ENCODE peak calls at places on chromosomes 12 and 14, in nine cellular contexts. Z, X, Q, U, N, O, Y, D and P are unnamed samples.
A peak's percentile ranks its signal among the peaks of the same experiment; 100 is the strongest.

GRCh38 chr14:90717916-90718315 is 98.3 kb downstream of the TTC7B start:
- DNase-seq in Z (no peak), X (no peak), Q (no peak), U (no peak), N (no peak), O (no peak), Y (peak; percentile 90), D (no peak), P (peak; percentile 69)

GRCh38 chr12:24933694-24934407 is 15.1 kb downstream of the BCAT1 start:
- DNase-seq in Z (no peak), X (no peak), Q (no peak), U (no peak), N (no peak), O (no peak), Y (no peak), D (no peak), P (no peak)

GRCh38 chr12:68175566-68176033 is 16.1 kb upstream of the IFNG start:
- DNase-seq in Z (no peak), X (no peak), Q (no peak), U (no peak), N (no peak), O (peak; percentile 76), Y (no peak), D (no peak), P (no peak)

GRCh38 chr14:95006479-95006878 is 150.8 kb downstream of the DICER1 start:
- DNase-seq in Z (no peak), X (no peak), Q (no peak), U (no peak), N (no peak), O (no peak), Y (no peak), D (no peak), P (no peak)

GRCh38 chr12:24728366-24728765 is 220.5 kb downstream of the BCAT1 start:
- DNase-seq in Z (no peak), X (no peak), Q (no peak), U (no peak), N (no peak), O (peak; percentile 55), Y (peak; percentile 57), D (no peak), P (peak; percentile 51)

GRCh38 chr12:30797689-30798088 is 42.9 kb upstream of the CAPRIN2 start:
- DNase-seq in Z (no peak), X (no peak), Q (no peak), U (no peak), N (no peak), O (no peak), Y (no peak), D (no peak), P (peak; percentile 5)

GRCh38 chr14:69268763-69269162 is 8.8 kb downstream of the GALNT16 start:
- DNase-seq in Z (no peak), X (no peak), Q (no peak), U (no peak), N (no peak), O (no peak), Y (peak; percentile 54), D (no peak), P (peak; percentile 20)

GRCh38 chr12:96241484-96242256 is 47.5 kb downstream of the ELK3 start:
- DNase-seq in Z (no peak), X (no peak), Q (peak; percentile 71), U (no peak), N (peak; percentile 51), O (no peak), Y (peak; percentile 72), D (no peak), P (peak; percentile 70)

GRCh38 chr12:115160290-115161108 is 476.5 kb upstream of the TBX3 start:
- DNase-seq in Z (no peak), X (no peak), Q (no peak), U (no peak), N (no peak), O (no peak), Y (no peak), D (no peak), P (no peak)

GRCh38 chr12:116803018-116803736 is 65.1 kb downstream of the RNFT2 start:
- DNase-seq in Z (no peak), X (no peak), Q (no peak), U (no peak), N (no peak), O (peak; percentile 59), Y (no peak), D (no peak), P (no peak)

GRCh38 chr12:56687225-56688128 is 607 bp downstream of the PTGES3 start:
- DNase-seq in Z (peak; percentile 76), X (peak; percentile 87), Q (peak; percentile 90), U (no peak), N (peak; percentile 49), O (peak; percentile 69), Y (peak; percentile 43), D (no peak), P (peak; percentile 48)

GRCh38 chr12:64120568-64120967 is 101.5 kb downstream of the KICS2 start:
- DNase-seq in Z (no peak), X (no peak), Q (no peak), U (no peak), N (no peak), O (no peak), Y (no peak), D (no peak), P (peak; percentile 12)

GRCh38 chr12:90970471-90970870 is 15.5 kb upstream of the CCER1 start:
- DNase-seq in Z (no peak), X (no peak), Q (no peak), U (no peak), N (no peak), O (no peak), Y (no peak), D (no peak), P (no peak)

GRCh38 chr14:63249112-63249511 is 44.9 kb downstream of the RHOJ start:
- DNase-seq in Z (no peak), X (no peak), Q (no peak), U (no peak), N (no peak), O (no peak), Y (peak; percentile 41), D (no peak), P (no peak)

GRCh38 chr12:92041742-92042141 is 103.9 kb downstream of the BTG1 start:
- DNase-seq in Z (no peak), X (no peak), Q (no peak), U (no peak), N (no peak), O (peak; percentile 23), Y (no peak), D (no peak), P (no peak)

GRCh38 chr12:62190081-62190480 is 70.1 kb upstream of the USP15 start:
- DNase-seq in Z (no peak), X (no peak), Q (no peak), U (no peak), N (no peak), O (no peak), Y (no peak), D (no peak), P (no peak)

GRCh38 chr14:55851961-55852360 is 266.2 kb upstream of the PELI2 start:
- DNase-seq in Z (no peak), X (no peak), Q (no peak), U (no peak), N (no peak), O (no peak), Y (no peak), D (no peak), P (no peak)

GRCh38 chr14:81453166-81453766 is 53.1 kb upstream of the STON2 start:
- DNase-seq in Z (peak; percentile 60), X (no peak), Q (no peak), U (no peak), N (peak; percentile 40), O (peak; percentile 67), Y (peak; percentile 67), D (peak; percentile 48), P (peak; percentile 58)

DNA sequence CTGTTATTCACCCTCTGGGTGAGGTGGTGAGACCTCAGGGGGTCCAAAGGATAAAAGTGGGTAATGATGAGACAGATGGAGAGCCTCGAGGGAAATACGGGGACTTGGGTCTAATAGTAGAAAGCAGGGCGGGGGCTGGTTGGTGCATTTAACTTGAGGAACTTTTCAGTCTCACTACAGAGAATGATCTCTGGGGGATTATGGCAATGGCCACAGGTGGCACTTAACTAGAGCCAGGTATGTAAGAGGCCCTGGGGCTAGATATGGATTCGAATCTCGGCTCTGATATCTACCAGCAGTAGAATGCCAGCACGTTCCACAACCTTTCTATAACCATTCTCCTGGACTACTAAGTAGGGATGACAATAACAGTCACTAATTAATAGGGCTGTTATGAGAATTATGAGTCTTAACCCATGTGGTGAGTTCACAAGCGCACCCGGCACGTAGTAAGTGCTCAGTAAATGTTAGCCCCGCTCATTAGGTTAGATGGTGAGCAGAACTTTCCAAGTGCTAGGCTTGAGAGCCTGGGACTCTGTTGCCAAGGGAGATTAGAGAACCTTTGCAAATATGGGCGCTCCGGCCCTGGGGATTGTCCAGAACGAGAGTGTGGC is 893 bp upstream of the PLXNC1 start:
- DNase-seq in Z (no peak), X (no peak), Q (no peak), U (no peak), N (no peak), O (peak; percentile 38), Y (no peak), D (no peak), P (no peak)
- H3K4me3 ChIP-seq in Z (no peak overlapping the region), X (peak overlapping the region; percentile 61), Q (peak overlapping the region; percentile 66), U (peak overlapping the region; percentile 62), N (peak overlapping the region; percentile 69), O (peak overlapping the region; percentile 64), Y (no peak overlapping the region), D (no peak overlapping the region), P (no peak overlapping the region)

GRCh38 chr12:95059984-95060383 is 13.4 kb downstream of the NR2C1 start:
- DNase-seq in Z (no peak), X (no peak), Q (no peak), U (no peak), N (no peak), O (no peak), Y (no peak), D (no peak), P (no peak)
- TF ChIP-seq CTCF in Z (no peak), X (no peak), Q (no peak), U (no peak), N (no peak), O (no peak), Y (no peak), D (no peak), P (no peak)

GRCh38 chr12:47757360-47757839 is 1.3 kb downstream of the RAPGEF3 start:
- DNase-seq in Z (no peak), X (peak; percentile 69), Q (peak; percentile 41), U (no peak), N (no peak), O (no peak), Y (no peak), D (no peak), P (no peak)
- H3K4me3 ChIP-seq in Z (no peak overlapping the region), X (peak overlapping the region; percentile 67), Q (peak overlapping the region; percentile 68), U (peak overlapping the region; percentile 70), N (peak overlapping the region; percentile 72), O (no peak overlapping the region), Y (no peak overlapping the region), D (no peak overlapping the region), P (no peak overlapping the region)

DNA sequence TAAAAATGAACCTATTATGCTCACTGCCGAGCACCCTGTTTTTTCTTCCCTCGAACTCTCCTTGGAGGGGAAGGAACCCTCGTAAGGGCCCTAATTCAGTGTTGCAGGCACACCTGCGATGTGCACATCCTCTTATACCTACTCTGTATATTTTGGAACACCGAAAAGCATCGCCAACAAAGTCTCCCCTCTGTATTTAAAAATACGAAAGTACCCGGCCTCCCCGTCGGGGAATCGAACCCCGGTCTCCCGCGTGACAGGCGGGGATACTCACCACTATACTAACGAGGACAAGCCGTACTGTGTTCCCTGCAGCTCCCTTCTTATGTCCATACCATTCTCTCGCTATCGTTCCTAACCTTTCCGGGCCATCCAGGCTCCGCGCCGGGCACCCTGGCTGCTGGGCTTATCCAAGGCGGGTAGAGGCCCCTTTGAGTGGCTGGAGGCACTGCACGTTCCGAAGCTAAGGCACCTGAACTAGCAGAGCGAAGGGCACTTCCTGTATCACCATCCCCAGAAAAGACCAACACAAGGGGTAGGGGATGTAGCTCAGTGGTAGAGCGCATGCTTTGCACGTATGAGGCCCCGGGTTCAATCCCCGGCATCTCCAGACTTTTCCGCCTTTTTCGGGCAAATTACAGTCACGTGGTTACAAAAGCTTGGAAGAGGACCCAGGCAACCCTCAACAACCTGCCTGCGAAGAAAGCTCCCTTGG is 25.1 kb upstream of the UBC start:
- DNase-seq in Z (peak; percentile 89), X (peak; percentile 90), Q (peak; percentile 86), U (no peak), N (peak; percentile 87), O (peak; percentile 95), Y (peak; percentile 93), D (peak; percentile 95), P (peak; percentile 96)
- TF ChIP-seq CTCF in Z (no peak), X (no peak), Q (no peak), U (peak; percentile 5), N (peak; percentile 3), O (no peak), Y (no peak), D (no peak), P (no peak)